ENCODE peak calls at places on chromosomes 5 and 9, in seven cellular contexts. One of them, this sample, is unnamed.

GRCh38 chr5:2149196-2149541 is 266.4 kb upstream of the IRX4 start:
- DNase-seq in A549: no peak
- DNase-seq in naive thymus-derived CD4-positive, alpha-beta T cell: no peak
- DNase-seq in GM23248: peak
- DNase-seq in mesendoderm: peak
- DNase-seq in RWPE2: no peak
- DNase-seq in substantia nigra: no peak
- DNase-seq in this sample: no peak

GRCh38 chr5:107564896-107565295 is 105.8 kb downstream of the EFNA5 start:
- DNase-seq in A549: no peak
- DNase-seq in substantia nigra: no peak
- DNase-seq in RWPE2: no peak
- DNase-seq in mesendoderm: no peak
- DNase-seq in naive thymus-derived CD4-positive, alpha-beta T cell: no peak
- DNase-seq in GM23248: no peak
- DNase-seq in this sample: no peak

GRCh38 chr9:99818439-99818992 is 3.2 kb upstream of the NR4A3 start:
- DNase-seq in mesendoderm: peak
- DNase-seq in substantia nigra: no peak
- DNase-seq in RWPE2: no peak
- DNase-seq in naive thymus-derived CD4-positive, alpha-beta T cell: no peak
- DNase-seq in A549: no peak
- DNase-seq in GM23248: peak
- DNase-seq in this sample: no peak

GRCh38 chr5:171418982-171419662 is at the start of gene FGF18:
- DNase-seq in RWPE2: peak
- DNase-seq in GM23248: peak
- DNase-seq in naive thymus-derived CD4-positive, alpha-beta T cell: no peak
- DNase-seq in substantia nigra: no peak
- DNase-seq in A549: peak
- DNase-seq in mesendoderm: peak
- DNase-seq in this sample: no peak

GRCh38 chr5:107772418-107773310 is 101.9 kb upstream of the EFNA5 start:
- DNase-seq in RWPE2: no peak
- DNase-seq in substantia nigra: no peak
- DNase-seq in mesendoderm: peak
- DNase-seq in naive thymus-derived CD4-positive, alpha-beta T cell: no peak
- DNase-seq in A549: no peak
- DNase-seq in GM23248: no peak
- DNase-seq in this sample: peak

GRCh38 chr5:102778478-102778877 is 23.4 kb downstream of the PAM start:
- DNase-seq in substantia nigra: no peak
- DNase-seq in mesendoderm: no peak
- DNase-seq in RWPE2: no peak
- DNase-seq in naive thymus-derived CD4-positive, alpha-beta T cell: no peak
- DNase-seq in A549: no peak
- DNase-seq in GM23248: peak
- DNase-seq in this sample: no peak

GRCh38 chr9:26319859-26320258 is 572.7 kb downstream of the CAAP1 start:
- DNase-seq in A549: no peak
- DNase-seq in substantia nigra: no peak
- DNase-seq in mesendoderm: no peak
- DNase-seq in naive thymus-derived CD4-positive, alpha-beta T cell: no peak
- DNase-seq in RWPE2: no peak
- DNase-seq in GM23248: no peak
- DNase-seq in this sample: no peak

GRCh38 chr5:10695055-10695649 is 65.9 kb downstream of the DAP start:
- DNase-seq in substantia nigra: peak
- DNase-seq in A549: peak
- DNase-seq in RWPE2: peak
- DNase-seq in naive thymus-derived CD4-positive, alpha-beta T cell: no peak
- DNase-seq in mesendoderm: peak
- DNase-seq in GM23248: peak
- DNase-seq in this sample: peak

GRCh38 chr5:103393131-103393754 is 134.7 kb downstream of the MACIR start:
- DNase-seq in substantia nigra: no peak
- DNase-seq in RWPE2: no peak
- DNase-seq in A549: no peak
- DNase-seq in GM23248: peak
- DNase-seq in mesendoderm: peak
- DNase-seq in naive thymus-derived CD4-positive, alpha-beta T cell: no peak
- DNase-seq in this sample: no peak

GRCh38 chr5:119355636-119356383 is at the start of gene TNFAIP8:
- DNase-seq in RWPE2: no peak
- DNase-seq in GM23248: peak
- DNase-seq in substantia nigra: peak
- DNase-seq in mesendoderm: peak
- DNase-seq in naive thymus-derived CD4-positive, alpha-beta T cell: no peak
- DNase-seq in A549: no peak
- DNase-seq in this sample: no peak

GRCh38 chr9:1071730-1072129 is 21.6 kb downstream of the DMRT2 start:
- DNase-seq in substantia nigra: no peak
- DNase-seq in naive thymus-derived CD4-positive, alpha-beta T cell: no peak
- DNase-seq in mesendoderm: no peak
- DNase-seq in A549: no peak
- DNase-seq in RWPE2: no peak
- DNase-seq in GM23248: no peak
- DNase-seq in this sample: no peak

GRCh38 chr9:133572821-133573361 is 36.3 kb downstream of the FAM163B start:
- DNase-seq in mesendoderm: no peak
- DNase-seq in substantia nigra: peak
- DNase-seq in naive thymus-derived CD4-positive, alpha-beta T cell: no peak
- DNase-seq in GM23248: peak
- DNase-seq in A549: no peak
- DNase-seq in RWPE2: no peak
- DNase-seq in this sample: peak

GRCh38 chr9:123414921-123415592 is 59.1 kb downstream of the CRB2 start:
- DNase-seq in A549: no peak
- DNase-seq in GM23248: peak
- DNase-seq in mesendoderm: no peak
- DNase-seq in substantia nigra: no peak
- DNase-seq in naive thymus-derived CD4-positive, alpha-beta T cell: no peak
- DNase-seq in RWPE2: no peak
- DNase-seq in this sample: no peak

GRCh38 chr5:3584724-3585531 is 10.7 kb upstream of the IRX1 start:
- DNase-seq in mesendoderm: no peak
- DNase-seq in naive thymus-derived CD4-positive, alpha-beta T cell: no peak
- DNase-seq in substantia nigra: no peak
- DNase-seq in RWPE2: no peak
- DNase-seq in A549: no peak
- DNase-seq in GM23248: no peak
- DNase-seq in this sample: no peak

GRCh38 chr5:40689442-40689841 is 9.7 kb downstream of the PTGER4 start:
- DNase-seq in A549: peak
- DNase-seq in mesendoderm: peak
- DNase-seq in substantia nigra: no peak
- DNase-seq in naive thymus-derived CD4-positive, alpha-beta T cell: no peak
- DNase-seq in GM23248: peak
- DNase-seq in RWPE2: no peak
- DNase-seq in this sample: no peak

GRCh38 chr9:21754741-21755140 is 47.7 kb upstream of the MTAP start:
- DNase-seq in naive thymus-derived CD4-positive, alpha-beta T cell: no peak
- DNase-seq in GM23248: no peak
- DNase-seq in A549: no peak
- DNase-seq in RWPE2: no peak
- DNase-seq in substantia nigra: no peak
- DNase-seq in mesendoderm: no peak
- DNase-seq in this sample: no peak

DNA sequence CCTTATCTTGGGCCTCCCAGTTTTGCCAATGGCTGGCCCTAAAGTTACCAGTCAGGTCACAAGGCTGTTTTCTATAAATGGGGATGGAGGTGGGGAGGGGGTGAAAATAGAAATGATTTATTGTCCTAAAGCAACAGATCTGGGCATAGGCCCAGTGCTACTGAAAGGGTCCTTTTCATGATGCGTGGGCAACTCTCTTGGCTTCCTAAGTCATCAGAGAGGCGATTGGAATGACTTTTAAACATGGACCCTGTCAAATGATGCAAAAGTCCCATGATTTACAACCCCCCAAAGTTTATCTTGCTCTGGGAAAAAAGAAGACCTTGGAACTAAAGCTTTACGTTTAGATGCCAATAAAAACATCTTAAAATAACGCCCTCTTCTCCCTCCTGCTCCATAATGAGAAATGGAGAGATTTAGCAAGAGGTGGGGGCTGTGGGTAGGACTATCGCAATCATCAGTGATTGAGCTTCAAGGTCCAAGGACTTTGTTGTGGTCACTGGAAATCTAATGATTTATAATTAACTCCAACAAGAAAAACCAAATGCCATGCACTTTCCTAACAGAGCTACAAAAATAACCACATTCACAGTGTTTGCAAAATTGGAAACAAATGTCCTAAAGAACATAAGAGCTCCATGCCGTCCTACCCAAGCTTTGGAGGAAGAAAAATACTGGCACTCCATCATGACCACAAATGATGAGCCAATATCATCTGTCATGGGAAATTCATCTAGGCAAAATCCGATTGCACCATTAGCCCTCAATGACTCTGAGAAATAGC is 167.5 kb upstream of the CLINT1 start:
- DNase-seq in RWPE2: no peak
- DNase-seq in A549: no peak
- DNase-seq in substantia nigra: no peak
- DNase-seq in mesendoderm: no peak
- DNase-seq in GM23248: peak
- DNase-seq in naive thymus-derived CD4-positive, alpha-beta T cell: no peak
- DNase-seq in this sample: no peak
- H3K27ac ChIP-seq in RWPE2: no peak
- H3K27ac ChIP-seq in A549: no peak
- H3K27ac ChIP-seq in substantia nigra: peak
- H3K27ac ChIP-seq in mesendoderm: no peak
- H3K27ac ChIP-seq in GM23248: peak
- H3K27ac ChIP-seq in naive thymus-derived CD4-positive, alpha-beta T cell: no peak
- H3K27ac ChIP-seq in this sample: no peak

GRCh38 chr5:59716029-59716428 is 177.5 kb downstream of the PDE4D start:
- DNase-seq in A549: no peak
- DNase-seq in RWPE2: no peak
- DNase-seq in naive thymus-derived CD4-positive, alpha-beta T cell: no peak
- DNase-seq in mesendoderm: no peak
- DNase-seq in GM23248: no peak
- DNase-seq in substantia nigra: no peak
- DNase-seq in this sample: no peak

GRCh38 chr5:59715228-59715627 is 178.3 kb downstream of the PDE4D start:
- DNase-seq in GM23248: no peak
- DNase-seq in naive thymus-derived CD4-positive, alpha-beta T cell: no peak
- DNase-seq in mesendoderm: no peak
- DNase-seq in A549: no peak
- DNase-seq in RWPE2: no peak
- DNase-seq in substantia nigra: no peak
- DNase-seq in this sample: no peak

GRCh38 chr5:59711316-59711715 is 182.2 kb downstream of the PDE4D start:
- DNase-seq in naive thymus-derived CD4-positive, alpha-beta T cell: no peak
- DNase-seq in substantia nigra: no peak
- DNase-seq in GM23248: peak
- DNase-seq in RWPE2: no peak
- DNase-seq in mesendoderm: no peak
- DNase-seq in A549: no peak
- DNase-seq in this sample: no peak

GRCh38 chr5:59713488-59713844 is 180.1 kb downstream of the PDE4D start:
- DNase-seq in naive thymus-derived CD4-positive, alpha-beta T cell: no peak
- DNase-seq in GM23248: no peak
- DNase-seq in RWPE2: no peak
- DNase-seq in substantia nigra: no peak
- DNase-seq in mesendoderm: no peak
- DNase-seq in A549: no peak
- DNase-seq in this sample: no peak

DNA sequence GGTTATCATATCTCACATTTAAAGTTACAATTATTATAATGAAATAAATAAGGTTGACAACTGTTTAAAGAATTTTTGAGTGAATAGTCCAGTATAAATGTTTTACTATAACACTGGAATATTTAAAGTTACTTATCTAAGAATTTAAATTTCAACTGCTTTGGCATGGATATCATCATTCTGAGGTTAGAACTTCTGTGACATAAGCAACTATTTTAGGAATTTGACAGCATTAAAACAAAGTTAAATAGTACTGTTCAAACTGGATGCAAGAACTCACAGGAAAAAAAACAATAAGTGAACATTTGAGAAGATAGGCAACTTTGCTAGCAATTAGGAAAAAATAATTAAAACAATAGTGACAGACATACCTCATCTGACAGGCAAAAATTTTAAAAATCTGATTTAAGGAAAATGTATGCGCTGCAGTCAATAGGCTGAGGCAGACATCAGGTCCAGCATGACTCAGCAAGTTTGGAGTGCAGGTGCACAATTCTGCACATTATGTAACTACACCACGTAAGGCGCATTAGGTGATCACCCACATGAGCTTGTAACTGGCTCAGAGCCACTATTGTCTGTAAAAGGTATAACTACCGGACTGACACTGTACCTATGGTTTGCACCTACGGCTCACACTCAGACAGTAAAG is 180.6 kb downstream of the PDE4D start:
- DNase-seq in GM23248: no peak
- DNase-seq in mesendoderm: peak
- DNase-seq in A549: peak
- DNase-seq in RWPE2: no peak
- DNase-seq in naive thymus-derived CD4-positive, alpha-beta T cell: no peak
- DNase-seq in substantia nigra: no peak
- DNase-seq in this sample: no peak
- H3K27ac ChIP-seq in GM23248: no peak
- H3K27ac ChIP-seq in mesendoderm: no peak
- H3K27ac ChIP-seq in A549: no peak
- H3K27ac ChIP-seq in RWPE2: no peak
- H3K27ac ChIP-seq in naive thymus-derived CD4-positive, alpha-beta T cell: no peak
- H3K27ac ChIP-seq in substantia nigra: no peak
- H3K27ac ChIP-seq in this sample: no peak

GRCh38 chr5:15007549-15008142 is 136.1 kb upstream of the ANKH start:
- DNase-seq in A549: no peak
- DNase-seq in naive thymus-derived CD4-positive, alpha-beta T cell: no peak
- DNase-seq in substantia nigra: no peak
- DNase-seq in RWPE2: no peak
- DNase-seq in GM23248: peak
- DNase-seq in mesendoderm: no peak
- DNase-seq in this sample: no peak

GRCh38 chr5:15009420-15009819 is 137.8 kb upstream of the ANKH start:
- DNase-seq in GM23248: peak
- DNase-seq in A549: peak
- DNase-seq in mesendoderm: no peak
- DNase-seq in RWPE2: no peak
- DNase-seq in naive thymus-derived CD4-positive, alpha-beta T cell: no peak
- DNase-seq in substantia nigra: no peak
- DNase-seq in this sample: no peak

GRCh38 chr5:15010936-15011335 is 139.4 kb upstream of the ANKH start:
- DNase-seq in substantia nigra: no peak
- DNase-seq in mesendoderm: no peak
- DNase-seq in A549: no peak
- DNase-seq in naive thymus-derived CD4-positive, alpha-beta T cell: no peak
- DNase-seq in RWPE2: no peak
- DNase-seq in GM23248: no peak
- DNase-seq in this sample: no peak

GRCh38 chr5:15008476-15008875 is 136.9 kb upstream of the ANKH start:
- DNase-seq in mesendoderm: peak
- DNase-seq in GM23248: peak
- DNase-seq in substantia nigra: no peak
- DNase-seq in RWPE2: peak
- DNase-seq in A549: peak
- DNase-seq in naive thymus-derived CD4-positive, alpha-beta T cell: no peak
- DNase-seq in this sample: no peak

GRCh38 chr5:15008911-15009310 is 137.3 kb upstream of the ANKH start:
- DNase-seq in naive thymus-derived CD4-positive, alpha-beta T cell: no peak
- DNase-seq in substantia nigra: no peak
- DNase-seq in A549: peak
- DNase-seq in GM23248: no peak
- DNase-seq in mesendoderm: no peak
- DNase-seq in RWPE2: no peak
- DNase-seq in this sample: no peak
- H3K27ac ChIP-seq in naive thymus-derived CD4-positive, alpha-beta T cell: no peak
- H3K27ac ChIP-seq in substantia nigra: no peak
- H3K27ac ChIP-seq in A549: peak
- H3K27ac ChIP-seq in GM23248: peak
- H3K27ac ChIP-seq in mesendoderm: no peak
- H3K27ac ChIP-seq in RWPE2: peak
- H3K27ac ChIP-seq in this sample: no peak

GRCh38 chr9:38039907-38040682 is 28.9 kb downstream of the SHB start:
- DNase-seq in naive thymus-derived CD4-positive, alpha-beta T cell: no peak
- DNase-seq in mesendoderm: no peak
- DNase-seq in A549: no peak
- DNase-seq in substantia nigra: no peak
- DNase-seq in GM23248: no peak
- DNase-seq in RWPE2: no peak
- DNase-seq in this sample: no peak
- H3K27ac ChIP-seq in naive thymus-derived CD4-positive, alpha-beta T cell: no peak
- H3K27ac ChIP-seq in mesendoderm: peak
- H3K27ac ChIP-seq in A549: peak
- H3K27ac ChIP-seq in substantia nigra: no peak
- H3K27ac ChIP-seq in GM23248: no peak
- H3K27ac ChIP-seq in RWPE2: peak
- H3K27ac ChIP-seq in this sample: no peak